ENCODE peak calls at places on chromosomes 16 and 17, in seven cellular contexts. B is GM04504; E is sciatic nerve; H is testis; Q is germinal center; W is GDM1; P is stimulated activated naive CD4-positive, alpha-beta T cell. I is an unnamed sample.

GRCh38 chr17:64053101-64053500 is 32.7 kb upstream of the ICAM2 start:
- DNase-seq in B (no peak), E (no peak), H (no peak), Q (no peak), W (no peak), P (no peak), I (no peak)

GRCh38 chr16:30065943-30066881 is 652 bp downstream of the ALDOA start:
- DNase-seq in B (no peak), E (no peak), H (peak), Q (no peak), W (no peak), P (no peak), I (peak)

GRCh38 chr17:74981979-74982662 is 5.3 kb upstream of the CDR2L start:
- DNase-seq in B (no peak), E (peak), H (peak), Q (peak), W (peak), P (peak), I (peak)

GRCh38 chr17:71938340-71939010 is 182.3 kb upstream of the SOX9 start:
- DNase-seq in B (no peak), E (no peak), H (peak), Q (no peak), W (no peak), P (no peak), I (no peak)

GRCh38 chr17:58344047-58344790 is 7.8 kb downstream of the SUPT4H1 start:
- DNase-seq in B (no peak), E (no peak), H (no peak), Q (no peak), W (peak), P (peak), I (no peak)

GRCh38 chr17:37698132-37698615 is 46.7 kb downstream of the HNF1B start:
- DNase-seq in B (no peak), E (no peak), H (no peak), Q (no peak), W (no peak), P (no peak), I (peak)

GRCh38 chr16:13988038-13988437 is 68.1 kb downstream of the ERCC4 start:
- DNase-seq in B (no peak), E (no peak), H (no peak), Q (no peak), W (no peak), P (no peak), I (no peak)

GRCh38 chr17:3012926-3013581 is 50.4 kb downstream of the OR1D5 start:
- DNase-seq in B (peak), E (peak), H (peak), Q (peak), W (peak), P (peak), I (peak)

GRCh38 chr16:73483076-73483791 is 435.3 kb upstream of the ZFHX3 start:
- DNase-seq in B (no peak), E (no peak), H (no peak), Q (no peak), W (no peak), P (no peak), I (no peak)

GRCh38 chr17:40067710-40068109 is 4.9 kb downstream of the THRA start:
- DNase-seq in B (no peak), E (no peak), H (no peak), Q (no peak), W (no peak), P (no peak), I (no peak)

GRCh38 chr16:65481956-65482355 is 360.1 kb upstream of the CDH11 start:
- DNase-seq in B (no peak), E (no peak), H (no peak), Q (no peak), W (no peak), P (no peak), I (no peak)

GRCh38 chr17:4554441-4554996 is 665 bp downstream of the MYBBP1A start:
- DNase-seq in B (no peak), E (peak), H (no peak), Q (no peak), W (no peak), P (no peak), I (no peak)

GRCh38 chr17:45429338-45430005 is 3.2 kb downstream of the ARHGAP27 start:
- DNase-seq in B (no peak), E (no peak), H (no peak), Q (no peak), W (no peak), P (no peak), I (no peak)

GRCh38 chr17:42135664-42136653 is 13.4 kb downstream of the HSPB9 start:
- DNase-seq in B (no peak), E (no peak), H (peak), Q (no peak), W (no peak), P (no peak), I (peak)

GRCh38 chr16:51155199-51155607 is 4.1 kb upstream of the SALL1 start:
- DNase-seq in B (no peak), E (no peak), H (no peak), Q (no peak), W (no peak), P (no peak), I (no peak)

GRCh38 chr17:39618252-39618913 is 8.4 kb upstream of the PPP1R1B start:
- DNase-seq in B (no peak), E (no peak), H (no peak), Q (no peak), W (no peak), P (no peak), I (no peak)

GRCh38 chr17:57913576-57914273 is 41.5 kb downstream of the CUEDC1 start:
- DNase-seq in B (no peak), E (no peak), H (no peak), Q (no peak), W (no peak), P (no peak), I (no peak)

GRCh38 chr16:77302685-77303084 is 103.5 kb downstream of the SYCE1L start:
- DNase-seq in B (no peak), E (no peak), H (no peak), Q (no peak), W (no peak), P (no peak), I (no peak)

GRCh38 chr17:17857496-17857895 is 20.7 kb upstream of the SREBF1 start:
- DNase-seq in B (no peak), E (no peak), H (no peak), Q (no peak), W (no peak), P (no peak), I (no peak)

GRCh38 chr16:67068212-67068753 is 39.3 kb downstream of the CBFB start:
- DNase-seq in B (no peak), E (no peak), H (no peak), Q (no peak), W (no peak), P (no peak), I (peak)

GRCh38 chr16:57656342-57656955 is 11.7 kb upstream of the ADGRG3 start:
- DNase-seq in B (no peak), E (no peak), H (no peak), Q (no peak), W (no peak), P (no peak), I (no peak)

GRCh38 chr16:26963109-26963508 is 103.6 kb upstream of the C16orf82 start:
- DNase-seq in B (no peak), E (no peak), H (peak), Q (peak), W (no peak), P (no peak), I (peak)

GRCh38 chr16:5036228-5037156 is 2.8 kb upstream of the NAGPA start:
- DNase-seq in B (no peak), E (no peak), H (no peak), Q (no peak), W (no peak), P (no peak), I (no peak)

GRCh38 chr16:59586331-59586730 is 852.2 kb upstream of the GOT2 start:
- DNase-seq in B (no peak), E (no peak), H (no peak), Q (no peak), W (no peak), P (no peak), I (no peak)

GRCh38 chr17:63830904-63831491 is 3.5 kb upstream of the FTSJ3 start:
- DNase-seq in B (no peak), E (no peak), H (no peak), Q (no peak), W (no peak), P (no peak), I (no peak)

GRCh38 chr17:21678451-21679081 is 13.8 kb upstream of the KCNJ18 start:
- DNase-seq in B (no peak), E (peak), H (peak), Q (no peak), W (no peak), P (no peak), I (no peak)

GRCh38 chr17:82486186-82487084 is 27.9 kb downstream of the NARF start:
- DNase-seq in B (no peak), E (no peak), H (no peak), Q (no peak), W (no peak), P (no peak), I (no peak)

GRCh38 chr17:82734987-82735866 is at the start of gene FN3K:
- DNase-seq in B (no peak), E (peak), H (peak), Q (peak), W (no peak), P (peak), I (peak)

GRCh38 chr17:57892820-57893595 is 43.2 kb upstream of the MRPS23 start:
- DNase-seq in B (peak), E (peak), H (peak), Q (no peak), W (peak), P (no peak), I (peak)

GRCh38 chr16:54099627-54100026 is 187.0 kb downstream of the IRX3 start:
- DNase-seq in B (no peak), E (no peak), H (no peak), Q (no peak), W (no peak), P (no peak), I (no peak)

GRCh38 chr17:57242148-57242547 is 14.2 kb upstream of the MSI2 start:
- DNase-seq in B (no peak), E (no peak), H (peak), Q (no peak), W (no peak), P (no peak), I (no peak)

I was measured in HCEC 1CT.